ENCODE peak calls at places on chromosomes 7 and 10, in nine cellular contexts. I is activated T-helper 1 cell treated with anti-CD3 and anti-CD28 coated beads, Interleukin-12 subunit alpha, Interleukin-12 subunit beta, Interleukin-2, Interleukin-4 antibody, amounts not matched to agents 30 ng/mL and 10 ng/mL and 1 ng/mL, durations not matched to agents 14 hours and 24 hours and 36 hours; C is Caco-2; O is amniotic stem cell; S is NCI-H460; Z is AG04450; Y is CD4-positive, alpha-beta memory T cell; H is stimulated activated CD8-positive, alpha-beta memory T cell treated with anti-CD3 and anti-CD28 coated beads, Interleukin-2, amount 100 ng/mL, for 1 hour; U is bronchial epithelial cell. Q is an unnamed sample.

GRCh38 chr10:3042589-3042988 is 24.8 kb upstream of the PFKP start:
- DNase-seq in Z (no peak), C (no peak), O (no peak), H (no peak), Y (no peak), I (no peak), S (no peak), U (no peak), Q (no peak)

GRCh38 chr10:116183733-116184447 is 89.1 kb downstream of the GFRA1 start:
- DNase-seq in Z (no peak), C (peak; percentile 38), Y (no peak), H (no peak), I (no peak), O (no peak), U (no peak), S (no peak), Q (no peak)

GRCh38 chr7:54831046-54831643 is 72.1 kb upstream of the SEC61G start:
- DNase-seq in U (peak; percentile 94), H (no peak), C (no peak), Y (no peak), I (no peak), O (no peak), S (peak; percentile 64), Z (no peak), Q (no peak)

GRCh38 chr10:58350619-58351323 is 16.0 kb downstream of the UBE2D1 start:
- DNase-seq in O (no peak), S (peak; percentile 13), U (peak; percentile 66), H (no peak), C (no peak), I (no peak), Y (no peak), Z (no peak), Q (no peak)

GRCh38 chr10:51176976-51177690 is 102.8 kb downstream of the PRKG1 start:
- DNase-seq in H (no peak), O (peak; percentile 66), C (no peak), U (peak; percentile 20), S (no peak), Z (no peak), I (no peak), Y (no peak), Q (no peak)

GRCh38 chr7:102895602-102896001 is 17.2 kb upstream of the LRRC17 start:
- DNase-seq in Y (no peak), Z (no peak), U (no peak), I (no peak), S (no peak), C (no peak), O (no peak), H (no peak), Q (no peak)

GRCh38 chr7:122301858-122302745 is 2.4 kb downstream of the FEZF1 start:
- DNase-seq in Y (no peak), C (no peak), H (no peak), I (no peak), S (no peak), Z (no peak), U (no peak), O (no peak), Q (no peak)

GRCh38 chr10:78523453-78523852 is 489.8 kb downstream of the RPS24 start:
- DNase-seq in C (no peak), Y (no peak), H (no peak), O (no peak), I (no peak), U (no peak), S (no peak), Z (no peak), Q (no peak)

GRCh38 chr10:33157108-33157507 is 177.4 kb downstream of the NRP1 start:
- DNase-seq in C (no peak), S (no peak), Z (no peak), H (no peak), I (no peak), U (peak; percentile 94), O (no peak), Y (no peak), Q (no peak)

GRCh38 chr7:51019231-51019844 is 236.6 kb upstream of the GRB10 start:
- DNase-seq in U (peak; percentile 90), H (no peak), S (no peak), C (no peak), I (no peak), O (no peak), Z (no peak), Y (no peak), Q (no peak)

GRCh38 chr7:512541-513311 is 6.9 kb downstream of the PDGFA start:
- DNase-seq in S (no peak), O (no peak), Z (no peak), Y (no peak), H (no peak), C (no peak), I (no peak), U (no peak), Q (no peak)